ENCODE peak calls at places on chromosomes 12 and 14, in four cellular contexts. F, R, T and C are unnamed samples.

GRCh38 chr12:14272954-14273910 is 92.2 kb upstream of the ATF7IP start:
- DNase-seq in F (peak), R (no peak), T (no peak), C (no peak)

GRCh38 chr12:109764776-109765492 is 51.3 kb downstream of the FAM222A start:
- DNase-seq in F (no peak), R (no peak), T (no peak), C (no peak)

GRCh38 chr14:34640826-34641225 is 10.9 kb upstream of the SNX6 start:
- DNase-seq in F (no peak), R (no peak), T (no peak), C (no peak)

GRCh38 chr12:121765573-121765972 is 27.9 kb downstream of the RHOF start:
- DNase-seq in F (no peak), R (peak), T (peak), C (peak)

GRCh38 chr12:3595721-3596120 is 104.7 kb downstream of the PRMT8 start:
- DNase-seq in F (no peak), R (no peak), T (no peak), C (no peak)

GRCh38 chr14:33876274-33876673 is 74.6 kb downstream of the EGLN3 start:
- DNase-seq in F (no peak), R (no peak), T (no peak), C (no peak)

GRCh38 chr14:56199095-56199975 is 81.1 kb downstream of the PELI2 start:
- DNase-seq in F (peak), R (no peak), T (peak), C (peak)

GRCh38 chr14:34331728-34332623 is 130.1 kb downstream of the SPTSSA start:
- DNase-seq in F (peak), R (peak), T (peak), C (peak)

GRCh38 chr12:98352218-98352811 is 163.1 kb upstream of the TMPO start:
- DNase-seq in F (no peak), R (peak), T (peak), C (peak)

GRCh38 chr12:96190403-96191170 is 3.6 kb upstream of the ELK3 start:
- DNase-seq in F (no peak), R (peak), T (peak), C (no peak)

GRCh38 chr12:53935562-53936341 is 2.9 kb upstream of the HOXC13 start:
- DNase-seq in F (no peak), R (no peak), T (no peak), C (no peak)

GRCh38 chr12:75738486-75738885 is 227.1 kb upstream of the KRR1 start:
- DNase-seq in F (no peak), R (no peak), T (no peak), C (no peak)

GRCh38 chr14:104786091-104786586 is 9.4 kb downstream of the AKT1 start:
- DNase-seq in F (no peak), R (no peak), T (no peak), C (no peak)

GRCh38 chr14:26828741-26829140 is 230.9 kb upstream of the NOVA1 start:
- DNase-seq in F (no peak), R (no peak), T (no peak), C (no peak)

GRCh38 chr14:39452680-39453079 is 20.4 kb upstream of the FBXO33 start:
- DNase-seq in F (no peak), R (no peak), T (no peak), C (no peak)

GRCh38 chr12:96886998-96887677 is 19.9 kb upstream of the NEDD1 start:
- DNase-seq in F (no peak), R (no peak), T (peak), C (peak)

GRCh38 chr12:62006076-62006732 is 254.0 kb upstream of the USP15 start:
- DNase-seq in F (peak), R (peak), T (peak), C (no peak)

GRCh38 chr12:43761535-43761934 is 2.8 kb downstream of the IRAK4 start:
- DNase-seq in F (no peak), R (no peak), T (no peak), C (no peak)

GRCh38 chr14:53022593-53022992 is 71.7 kb upstream of the FERMT2 start:
- DNase-seq in F (no peak), R (no peak), T (peak), C (peak)